ENCODE peak calls at places on chromosomes 3 and 15, in seven cellular contexts. B, H, D, E, M, N and X are unnamed samples.

GRCh38 chr3:1987983-1988382 is 110.7 kb upstream of the CNTN4 start:
- DNase-seq in B (no peak), H (no peak), D (no peak), E (no peak), M (no peak), N (no peak), X (no peak)

GRCh38 chr15:95826831-95827230 is 503.7 kb upstream of the NR2F2 start:
- DNase-seq in B (peak), H (no peak), D (no peak), E (no peak), M (no peak), N (no peak), X (no peak)

GRCh38 chr3:110727056-110727455 is 344.6 kb upstream of the NECTIN3 start:
- DNase-seq in B (no peak), H (no peak), D (no peak), E (no peak), M (no peak), N (no peak), X (no peak)

GRCh38 chr3:100226712-100227429 is 33.9 kb upstream of the TBC1D23 start:
- DNase-seq in B (peak), H (no peak), D (peak), E (no peak), M (no peak), N (no peak), X (no peak)

GRCh38 chr3:128497305-128498126 is 4.5 kb upstream of the GATA2 start:
- DNase-seq in B (peak), H (peak), D (no peak), E (no peak), M (no peak), N (no peak), X (no peak)

GRCh38 chr15:90580086-90580485 is 50.4 kb downstream of the CRTC3 start:
- DNase-seq in B (no peak), H (no peak), D (no peak), E (no peak), M (no peak), N (no peak), X (no peak)

GRCh38 chr3:118987466-118987865 is 47.2 kb downstream of the IGSF11 start:
- DNase-seq in B (no peak), H (no peak), D (peak), E (no peak), M (no peak), N (no peak), X (no peak)

GRCh38 chr3:127776347-127776746 is 46.0 kb downstream of the MGLL start:
- DNase-seq in B (no peak), H (no peak), D (no peak), E (no peak), M (no peak), N (no peak), X (no peak)

GRCh38 chr15:45588199-45588910 is 1.2 kb downstream of the BLOC1S6 start:
- DNase-seq in B (no peak), H (no peak), D (peak), E (peak), M (no peak), N (no peak), X (no peak)

GRCh38 chr3:158711886-158712285 is 20.4 kb downstream of the RARRES1 start:
- DNase-seq in B (no peak), H (peak), D (peak), E (no peak), M (no peak), N (no peak), X (no peak)

GRCh38 chr3:13332158-13332557 is 88.0 kb downstream of the NUP210 start:
- DNase-seq in B (no peak), H (no peak), D (no peak), E (no peak), M (no peak), N (peak), X (no peak)

GRCh38 chr3:123085293-123085949 is 18.6 kb downstream of the PDIA5 start:
- DNase-seq in B (peak), H (no peak), D (no peak), E (peak), M (no peak), N (no peak), X (no peak)

GRCh38 chr3:59690886-59691285 is 641.1 kb upstream of the CFAP20DC start:
- DNase-seq in B (no peak), H (no peak), D (no peak), E (no peak), M (no peak), N (no peak), X (no peak)

GRCh38 chr15:99239545-99240198 is 9.7 kb downstream of the TTC23 start:
- DNase-seq in B (no peak), H (no peak), D (peak), E (no peak), M (no peak), N (peak), X (no peak)

GRCh38 chr3:40299130-40299720 is 10.3 kb upstream of the EIF1B start:
- DNase-seq in B (peak), H (no peak), D (no peak), E (no peak), M (no peak), N (no peak), X (no peak)

GRCh38 chr15:63763476-63764123 is 70.1 kb downstream of the HERC1 start:
- DNase-seq in B (no peak), H (no peak), D (peak), E (no peak), M (no peak), N (peak), X (no peak)

GRCh38 chr15:73927476-73928240 is 1.4 kb downstream of the LOXL1 start:
- DNase-seq in B (peak), H (peak), D (peak), E (no peak), M (peak), N (no peak), X (no peak)

GRCh38 chr3:185502987-185503386 is 4.2 kb upstream of the TMEM41A start:
- DNase-seq in B (peak), H (no peak), D (no peak), E (peak), M (no peak), N (no peak), X (no peak)

GRCh38 chr3:129908417-129908816 is 14.9 kb upstream of the TMCC1 start:
- DNase-seq in B (no peak), H (no peak), D (no peak), E (peak), M (no peak), N (no peak), X (no peak)

GRCh38 chr3:43753743-43754142 is 63.0 kb downstream of the ABHD5 start:
- DNase-seq in B (no peak), H (no peak), D (peak), E (no peak), M (no peak), N (no peak), X (no peak)

GRCh38 chr3:138833908-138834358 is 795 bp downstream of the PIK3CB start:
- DNase-seq in B (peak), H (no peak), D (peak), E (no peak), M (no peak), N (no peak), X (no peak)

GRCh38 chr3:191303596-191303995 is 25.6 kb upstream of the CCDC50 start:
- DNase-seq in B (no peak), H (no peak), D (no peak), E (no peak), M (no peak), N (no peak), X (no peak)

GRCh38 chr3:120025520-120025919 is 68.7 kb downstream of the GSK3B start:
- DNase-seq in B (no peak), H (no peak), D (peak), E (no peak), M (no peak), N (no peak), X (no peak)

GRCh38 chr3:132730891-132731580 is 8.8 kb upstream of the NPHP3 start:
- DNase-seq in B (peak), H (peak), D (peak), E (peak), M (no peak), N (no peak), X (no peak)

GRCh38 chr15:26449296-26449695 is 323.6 kb downstream of the GABRB3 start:
- DNase-seq in B (no peak), H (no peak), D (no peak), E (no peak), M (no peak), N (no peak), X (peak)

GRCh38 chr3:187944391-187945179 is 199.3 kb upstream of the BCL6 start:
- DNase-seq in B (no peak), H (no peak), D (no peak), E (no peak), M (no peak), N (no peak), X (no peak)

GRCh38 chr3:153894857-153895256 is 226.3 kb upstream of the ARHGEF26 start:
- DNase-seq in B (no peak), H (no peak), D (no peak), E (no peak), M (no peak), N (no peak), X (no peak)

GRCh38 chr15:90930861-90931629 is 1.3 kb downstream of the HDDC3 start:
- DNase-seq in B (peak), H (no peak), D (no peak), E (no peak), M (no peak), N (no peak), X (no peak)

GRCh38 chr15:49438970-49439631 is 16.1 kb downstream of the FGF7 start:
- DNase-seq in B (peak), H (no peak), D (no peak), E (no peak), M (no peak), N (peak), X (no peak)

GRCh38 chr3:169615833-169616232 is 47.7 kb downstream of the MECOM start:
- DNase-seq in B (no peak), H (no peak), D (no peak), E (no peak), M (no peak), N (no peak), X (no peak)

GRCh38 chr3:188948658-188949400 is 222.9 kb upstream of the TPRG1 start:
- DNase-seq in B (no peak), H (peak), D (peak), E (peak), M (peak), N (no peak), X (no peak)

DNA sequence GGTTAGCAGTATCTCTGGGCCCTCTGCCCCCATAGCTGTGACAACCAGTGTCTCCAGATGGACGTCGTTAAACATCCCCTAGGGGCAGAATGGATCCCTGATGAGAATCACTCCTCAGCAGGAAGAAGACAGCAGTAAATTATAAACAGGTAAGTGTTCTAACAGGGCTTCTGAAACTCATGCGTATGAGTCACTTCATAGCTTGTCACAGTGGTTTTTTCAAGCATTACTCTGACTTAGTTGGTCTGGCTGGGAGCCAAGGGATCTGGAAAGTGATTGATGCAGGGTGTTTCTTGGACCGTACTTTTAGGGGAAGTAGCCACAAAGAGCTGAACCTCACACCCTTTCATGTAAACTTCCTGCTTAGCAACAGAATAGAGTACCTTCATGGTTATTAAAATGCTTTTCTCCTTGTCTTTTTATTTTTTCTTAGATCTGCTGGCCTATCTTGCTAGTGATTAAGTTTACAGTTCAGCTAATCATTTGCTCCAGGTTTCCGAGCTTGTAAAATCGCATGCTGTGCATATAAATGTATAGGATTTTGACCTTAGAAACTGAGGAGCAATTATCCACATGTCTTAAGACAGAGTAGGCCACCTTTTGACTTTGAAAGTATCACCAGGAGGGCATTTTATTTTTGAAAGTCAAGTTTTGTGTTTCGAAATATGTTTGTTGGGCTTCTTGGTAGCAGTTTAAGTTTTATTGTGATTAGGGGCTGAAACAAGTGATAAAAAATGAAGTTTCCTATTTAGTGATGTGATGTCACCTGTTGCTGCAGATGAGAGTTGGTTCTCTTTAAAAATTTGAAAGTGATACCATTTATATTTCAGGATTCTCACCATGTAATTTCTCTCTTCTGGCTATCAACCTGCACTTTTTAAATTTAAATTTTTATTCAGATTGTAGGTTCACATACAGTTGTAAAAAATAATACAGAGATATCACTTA is 333.9 kb downstream of the PTPRG start:
- DNase-seq in B (peak), H (peak), D (peak), E (peak), M (peak), N (peak), X (no peak)
- TF ChIP-seq CEBPB in B (no peak), H (no peak), D (no peak), E (no peak), M (peak), N (no peak), X (no peak)

GRCh38 chr3:193771011-193771697 is 178.1 kb downstream of the OPA1 start:
- DNase-seq in B (no peak), H (no peak), D (no peak), E (no peak), M (no peak), N (no peak), X (no peak)

GRCh38 chr3:193772389-193772788 is 179.4 kb downstream of the OPA1 start:
- DNase-seq in B (no peak), H (no peak), D (no peak), E (peak), M (no peak), N (no peak), X (no peak)

GRCh38 chr3:193773266-193774183 is 180.5 kb downstream of the OPA1 start:
- DNase-seq in B (no peak), H (no peak), D (no peak), E (no peak), M (no peak), N (no peak), X (no peak)

GRCh38 chr3:193769437-193769836 is 176.4 kb downstream of the OPA1 start:
- DNase-seq in B (no peak), H (no peak), D (no peak), E (no peak), M (no peak), N (no peak), X (no peak)

GRCh38 chr3:193771736-193772135 is 178.7 kb downstream of the OPA1 start:
- DNase-seq in B (no peak), H (no peak), D (no peak), E (no peak), M (no peak), N (no peak), X (no peak)
- TF ChIP-seq CEBPB in B (no peak), H (no peak), D (no peak), E (no peak), M (no peak), N (no peak), X (no peak)

GRCh38 chr3:46484911-46485696 is 12.7 kb upstream of the RTP3 start:
- DNase-seq in B (no peak), H (no peak), D (no peak), E (no peak), M (no peak), N (no peak), X (no peak)
- TF ChIP-seq CEBPB in B (no peak), H (no peak), D (no peak), E (no peak), M (no peak), N (no peak), X (no peak)

DNA sequence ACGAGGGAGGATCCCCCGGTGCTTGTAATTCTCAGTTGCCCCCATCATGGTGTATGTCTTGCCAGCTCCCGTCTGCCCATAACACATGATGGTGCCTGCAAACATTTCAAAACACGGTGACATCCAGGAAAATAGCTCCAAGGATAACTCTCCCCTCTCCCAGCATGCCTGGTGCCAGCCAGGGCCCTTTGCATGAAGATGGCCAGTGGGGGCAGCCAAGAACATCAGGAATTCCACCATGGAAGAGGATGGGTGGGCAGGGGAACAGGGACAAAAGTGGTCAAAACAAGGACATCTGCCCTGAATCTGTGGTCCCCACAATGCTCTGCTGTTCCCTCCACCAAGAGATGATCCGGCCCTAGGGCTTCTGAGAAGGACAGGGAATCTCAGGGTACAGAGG is 9.0 kb downstream of the KIF9 start:
- DNase-seq in B (no peak), H (no peak), D (no peak), E (no peak), M (no peak), N (no peak), X (peak)
- TF ChIP-seq CEBPB in B (no peak), H (no peak), D (no peak), E (no peak), M (no peak), N (no peak), X (no peak)

GRCh38 chr15:22902981-22903380 is 64.5 kb downstream of the NIPA2 start:
- DNase-seq in B (no peak), H (no peak), D (no peak), E (no peak), M (no peak), N (no peak), X (no peak)

GRCh38 chr15:22903427-22903826 is 65.0 kb downstream of the NIPA2 start:
- DNase-seq in B (no peak), H (no peak), D (no peak), E (no peak), M (no peak), N (no peak), X (no peak)

GRCh38 chr15:22903961-22904534 is 65.6 kb downstream of the NIPA2 start:
- DNase-seq in B (no peak), H (no peak), D (no peak), E (no peak), M (no peak), N (no peak), X (no peak)

GRCh38 chr15:22902578-22902977 is 64.1 kb downstream of the NIPA2 start:
- DNase-seq in B (no peak), H (no peak), D (no peak), E (no peak), M (no peak), N (no peak), X (no peak)

GRCh38 chr15:22904736-22905135 is 66.3 kb downstream of the NIPA2 start:
- DNase-seq in B (no peak), H (no peak), D (no peak), E (no peak), M (no peak), N (no peak), X (no peak)
- TF ChIP-seq CEBPB in B (no peak), H (no peak), D (no peak), E (no peak), M (no peak), N (no peak), X (no peak)

DNA sequence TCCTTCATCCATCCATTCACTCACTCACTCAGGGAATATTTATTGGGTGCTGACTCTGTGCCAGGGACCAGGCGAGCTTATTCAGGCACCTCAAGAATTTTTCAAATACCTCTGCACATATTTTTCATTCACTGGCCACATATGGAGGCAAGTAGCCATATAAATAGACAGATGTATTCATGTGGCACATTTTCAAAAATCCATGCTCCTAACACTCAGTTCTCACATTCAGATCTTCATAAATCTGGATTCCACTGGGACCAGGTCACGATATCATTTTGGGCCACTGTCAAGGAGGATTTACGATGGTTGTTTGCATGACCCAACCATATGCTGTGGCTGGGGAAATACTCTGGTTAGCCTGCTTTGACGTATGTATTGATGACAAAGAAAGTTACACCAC is 241.8 kb upstream of the LRTM1 start:
- DNase-seq in B (no peak), H (no peak), D (peak), E (no peak), M (no peak), N (no peak), X (no peak)
- TF ChIP-seq CEBPB in B (no peak), H (no peak), D (peak), E (no peak), M (no peak), N (no peak), X (no peak)

DNA sequence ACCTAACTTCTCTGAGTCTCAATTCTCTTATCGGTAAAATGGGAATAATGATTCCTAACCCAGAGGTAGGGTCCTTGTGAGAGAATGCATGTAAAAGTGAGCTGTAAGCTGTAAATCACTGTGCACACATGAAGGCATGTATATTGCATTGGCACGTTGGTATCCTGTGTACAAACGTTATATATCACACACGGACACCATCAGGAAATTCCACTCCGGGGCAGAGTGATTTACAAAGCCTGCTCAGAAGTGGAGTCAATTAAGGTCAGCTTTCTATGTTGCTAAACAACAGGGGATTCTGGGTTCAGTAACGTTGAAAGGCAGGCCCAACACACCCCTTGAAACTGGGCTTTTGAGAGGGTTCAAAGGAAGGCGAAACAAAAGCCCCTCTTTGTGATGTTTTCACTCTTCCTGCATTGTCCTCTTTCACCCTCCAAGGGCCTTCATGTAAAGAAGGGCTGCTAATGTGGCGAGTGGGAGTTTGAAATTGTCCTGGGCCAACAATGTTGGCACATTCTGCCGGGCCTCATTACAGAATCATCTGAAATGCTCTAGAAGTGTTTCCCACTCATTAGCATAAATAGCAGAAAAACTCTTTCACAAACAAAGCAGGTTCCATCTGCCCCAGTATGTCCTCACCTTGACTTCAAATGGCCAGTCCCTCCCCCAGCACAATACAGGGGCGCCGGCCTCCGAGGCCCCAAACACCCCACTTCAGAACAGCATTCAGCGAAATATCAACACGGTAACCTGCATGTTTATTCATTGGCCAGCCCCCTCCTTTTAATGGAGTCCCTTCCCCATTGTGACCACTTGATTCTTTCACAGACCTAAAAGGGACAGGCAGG is 76.3 kb downstream of the HES1 start:
- DNase-seq in B (no peak), H (no peak), D (no peak), E (no peak), M (no peak), N (no peak), X (no peak)
- TF ChIP-seq CEBPB in B (no peak), H (no peak), D (no peak), E (no peak), M (no peak), N (no peak), X (no peak)

GRCh38 chr3:33042668-33043067 is 54.3 kb downstream of the GLB1 start:
- DNase-seq in B (no peak), H (no peak), D (no peak), E (no peak), M (no peak), N (no peak), X (no peak)
- TF ChIP-seq CEBPB in B (no peak), H (no peak), D (no peak), E (no peak), M (no peak), N (no peak), X (no peak)

GRCh38 chr3:106036706-106037105 is 167.9 kb upstream of the CBLB start:
- DNase-seq in B (no peak), H (no peak), D (no peak), E (no peak), M (no peak), N (no peak), X (no peak)
- TF ChIP-seq CEBPB in B (no peak), H (no peak), D (no peak), E (no peak), M (no peak), N (no peak), X (no peak)